ENCODE peak calls at places on chromosomes 7 and 10, in four cellular contexts. W, E, V and R are unnamed samples.

GRCh38 chr7:92633211-92633906 is 43.2 kb upstream of the FAM133B start:
- DNase-seq in W (peak; percentile 94), E (no peak), V (peak; percentile 55), R (peak; percentile 98)

GRCh38 chr10:110398419-110399162 is 93.9 kb upstream of the SMNDC1 start:
- DNase-seq in W (peak; percentile 99), E (no peak), V (peak; percentile 92), R (peak; percentile 99)

GRCh38 chr7:44607141-44608068 is 978 bp downstream of the OGDH start:
- DNase-seq in W (no peak), E (no peak), V (no peak), R (no peak)

GRCh38 chr7:85840532-85840931 is 653.7 kb upstream of the SEMA3D start:
- DNase-seq in W (no peak), E (no peak), V (no peak), R (no peak)

GRCh38 chr10:105974803-105975456 is 1189.6 kb downstream of the SORCS1 start:
- DNase-seq in W (peak; percentile 17), E (no peak), V (peak; percentile 57), R (no peak)

GRCh38 chr7:40499718-40500117 is 364.9 kb downstream of the SUGCT start:
- DNase-seq in W (no peak), E (no peak), V (no peak), R (no peak)

GRCh38 chr10:42928064-42928463 is 145.5 kb downstream of the BMS1 start:
- DNase-seq in W (no peak), E (no peak), V (no peak), R (no peak)

GRCh38 chr7:80385512-80385911 is 126.4 kb downstream of the GNAT3 start:
- DNase-seq in W (peak; percentile 34), E (no peak), V (no peak), R (peak; percentile 82)

GRCh38 chr10:89836840-89837172 is 135.4 kb downstream of the KIF20B start:
- DNase-seq in W (no peak), E (no peak), V (no peak), R (no peak)

GRCh38 chr10:30813872-30814471 is 184.4 kb upstream of the LYZL2 start:
- DNase-seq in W (peak; percentile 80), E (no peak), V (peak; percentile 43), R (peak; percentile 80)

GRCh38 chr7:81285142-81285871 is 366.5 kb upstream of the SEMA3C start:
- DNase-seq in W (peak; percentile 91), E (no peak), V (no peak), R (peak; percentile 45)

GRCh38 chr7:27634892-27635538 is 27.7 kb downstream of the HIBADH start:
- DNase-seq in W (no peak), E (no peak), V (no peak), R (no peak)

GRCh38 chr7:27633062-27633461 is 29.6 kb downstream of the HIBADH start:
- DNase-seq in W (no peak), E (no peak), V (no peak), R (no peak)

GRCh38 chr7:27635728-27636127 is 27.0 kb downstream of the HIBADH start:
- DNase-seq in W (no peak), E (no peak), V (no peak), R (no peak)

GRCh38 chr7:27640914-27641570 is 21.6 kb downstream of the HIBADH start:
- DNase-seq in W (peak; percentile 48), E (no peak), V (no peak), R (peak; percentile 96)

DNA sequence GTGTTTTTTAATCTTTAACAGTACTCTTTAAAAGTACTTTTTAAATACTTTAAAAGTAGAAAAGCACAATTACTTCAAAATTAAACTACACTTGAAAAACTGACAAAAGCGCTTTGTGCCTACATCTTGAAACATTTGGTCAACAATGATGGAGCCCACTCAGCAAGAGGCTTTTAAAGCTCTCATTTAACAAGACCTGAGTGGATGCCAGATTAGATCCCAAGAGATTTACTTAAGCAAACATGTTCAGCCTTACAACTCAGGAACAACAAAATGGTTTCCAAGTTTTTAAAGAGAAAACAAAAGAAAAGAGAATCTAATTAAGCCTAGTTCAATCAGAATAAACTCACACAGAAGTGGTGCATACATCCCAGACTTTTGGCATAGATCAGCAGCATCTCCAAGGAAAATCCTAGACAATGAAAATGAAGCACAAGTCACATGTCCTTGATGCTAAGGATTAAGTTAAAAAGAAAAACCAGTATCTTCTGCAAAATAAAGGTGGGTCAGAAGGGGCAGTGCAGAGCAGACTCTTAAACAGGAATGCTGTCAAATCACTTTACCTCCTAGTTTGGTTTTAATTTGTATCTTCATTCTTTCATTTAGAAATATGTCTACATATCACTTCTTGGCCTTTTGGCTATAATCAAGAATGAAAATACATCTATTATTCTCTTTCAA is 26.2 kb downstream of the HIBADH start:
- DNase-seq in W (no peak), E (no peak), V (peak; percentile 19), R (no peak)
- H3K4me3 ChIP-seq in W (no peak overlapping the region), E (no peak overlapping the region), V (no peak overlapping the region), R (no peak overlapping the region)

DNA sequence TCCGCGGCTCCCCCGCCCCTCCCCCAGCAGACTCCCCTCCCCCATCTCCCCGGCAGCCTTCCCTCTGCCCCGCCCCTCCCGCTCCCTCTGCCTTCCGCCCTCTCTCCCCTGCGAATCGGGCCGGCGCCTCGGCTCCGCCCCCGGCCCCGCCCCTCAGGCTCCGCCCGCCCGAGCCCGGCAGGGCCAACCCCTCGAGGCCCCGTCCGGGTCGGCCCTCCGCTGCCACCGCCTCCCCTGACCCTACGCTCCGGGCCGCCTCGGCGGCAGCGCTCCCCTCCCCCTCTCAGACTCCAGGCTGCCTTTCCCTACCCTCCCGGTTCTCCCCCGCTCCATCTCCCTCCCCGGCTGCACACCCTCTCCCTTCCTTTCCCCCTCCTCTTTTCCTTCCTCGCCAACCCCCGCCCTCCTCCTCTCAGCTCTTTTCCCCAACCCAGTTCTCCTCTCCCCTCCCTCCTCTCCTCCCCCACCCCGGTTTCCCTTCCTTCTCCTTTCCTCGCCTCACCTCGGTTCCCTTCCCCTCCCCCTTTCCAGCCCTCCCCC is 1.6 kb downstream of the ZNF467 start:
- DNase-seq in W (peak; percentile 78), E (peak; percentile 95), V (peak; percentile 97), R (peak; percentile 95)
- H2AFZ ChIP-seq in W (peak overlapping the region; percentile 94), E (peak overlapping the region; percentile 86), V (peak overlapping the region; percentile 46), R (peak overlapping the region; percentile 90)

DNA sequence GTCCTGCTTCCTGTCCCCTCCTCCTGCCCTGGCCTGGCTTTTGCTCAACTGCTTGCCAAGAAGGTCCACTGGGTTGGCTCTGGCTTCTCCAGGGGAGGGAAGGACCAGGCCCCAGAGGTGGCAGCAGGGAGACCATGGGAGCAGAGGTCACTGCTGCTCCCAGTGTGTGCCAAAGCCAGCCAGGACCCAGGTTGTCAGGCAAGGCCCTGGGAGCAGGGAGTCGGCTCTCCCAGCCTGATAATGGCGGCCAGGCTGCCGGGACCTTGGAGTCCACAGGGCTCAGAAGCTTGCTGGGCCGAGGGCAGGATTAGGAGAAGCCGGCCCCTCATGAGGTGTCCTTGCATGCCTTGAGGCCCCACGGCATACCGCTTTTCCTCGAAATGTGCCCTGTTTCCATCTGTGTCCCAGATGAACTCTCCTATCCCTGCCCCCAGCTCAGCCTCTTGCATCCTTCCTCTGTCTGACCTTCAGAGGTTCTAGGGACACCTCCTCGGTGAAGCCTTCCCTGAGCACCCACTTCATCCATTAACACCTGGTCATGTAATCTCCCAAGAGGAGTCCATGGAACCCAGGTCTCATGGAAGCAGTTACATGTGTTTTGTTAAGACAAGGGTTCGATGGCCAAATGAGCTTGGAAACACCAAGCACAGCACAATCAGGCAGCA is 124.0 kb downstream of the NEURL1 start:
- DNase-seq in W (no peak), E (no peak), V (no peak), R (no peak)
- H3K27ac ChIP-seq in W (no peak overlapping the region), E (no peak overlapping the region), V (peak overlapping the region; percentile 31), R (no peak overlapping the region)

GRCh38 chr10:100658269-100658668 is 87.1 kb upstream of the PAX2 start:
- DNase-seq in W (no peak), E (no peak), V (no peak), R (no peak)

GRCh38 chr10:100660945-100661344 is 84.4 kb upstream of the PAX2 start:
- DNase-seq in W (peak; percentile 3), E (no peak), V (no peak), R (no peak)

GRCh38 chr10:100662067-100662466 is 83.3 kb upstream of the PAX2 start:
- DNase-seq in W (no peak), E (no peak), V (no peak), R (no peak)

GRCh38 chr10:100661546-100661945 is 83.8 kb upstream of the PAX2 start:
- DNase-seq in W (no peak), E (no peak), V (no peak), R (no peak)

GRCh38 chr10:100659361-100660098 is 85.9 kb upstream of the PAX2 start:
- DNase-seq in W (no peak), E (no peak), V (no peak), R (no peak)
- H3K4me3 ChIP-seq in W (no peak overlapping the region), E (no peak overlapping the region), V (no peak overlapping the region), R (no peak overlapping the region)

GRCh38 chr7:12861070-12861469 is 173.6 kb downstream of the ARL4A start:
- DNase-seq in W (no peak), E (no peak), V (no peak), R (peak; percentile 99)
- H2AFZ ChIP-seq in W (peak overlapping the region; percentile 48), E (peak overlapping the region; percentile 78), V (peak overlapping the region; percentile 32), R (peak overlapping the region; percentile 36)

DNA sequence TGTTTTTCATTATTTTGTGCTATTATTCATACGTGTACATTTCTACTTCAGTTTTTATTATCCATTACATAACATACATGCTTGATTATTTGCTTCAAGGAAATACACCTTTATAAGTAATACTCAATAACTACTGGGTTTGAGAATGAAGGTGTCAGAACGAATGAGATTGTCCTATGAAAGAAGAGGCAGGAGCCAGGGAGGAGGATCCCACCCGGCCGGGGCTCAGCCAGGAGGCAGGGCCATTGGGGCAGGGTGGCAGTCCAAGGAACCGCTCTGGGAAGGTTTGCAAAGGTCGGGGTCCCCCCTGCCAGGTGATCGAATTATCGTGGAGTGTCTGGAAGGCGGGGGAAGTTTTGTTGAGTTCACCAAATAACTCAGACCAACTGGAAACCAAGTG is 9.1 kb downstream of the TRIM56 start:
- DNase-seq in W (no peak), E (no peak), V (no peak), R (no peak)
- H3K27ac ChIP-seq in W (peak overlapping the region; percentile 51), E (no peak overlapping the region), V (no peak overlapping the region), R (peak overlapping the region; percentile 41)